ENCODE peak calls at places on chromosomes 12 and 14, in nine cellular contexts. E is stimulated activated CD4-positive, alpha-beta T cell treated with anti-CD3 and anti-CD28 coated beads, Interleukin-12 subunit alpha, Interleukin-12 subunit beta, amount 100 ng/mL, for 4 hours; P is right cardiac atrium; Q is H9; B is HFFc6; S is NCI-H1417 treated with DMSO at 0.1 percent for 48 hours; A is NCI-H748 treated with DMSO at 0.1 percent for 48 hours; G is SIG-M5; W is effector memory CD4-positive, alpha-beta T cell. R is an unnamed sample.

GRCh38 chr12:15592934-15593333 is 196.3 kb downstream of the EPS8 start:
- DNase-seq in E (no peak), P (no peak), Q (no peak), B (no peak), S (no peak), A (no peak), G (no peak), W (no peak), R (no peak)

GRCh38 chr14:99862111-99862510 is 68.9 kb downstream of the EML1 start:
- DNase-seq in E (no peak), P (no peak), Q (no peak), B (peak; percentile 21), S (no peak), A (no peak), G (no peak), W (no peak), R (no peak)

GRCh38 chr12:53994268-53994690 is 5.7 kb upstream of the HOXC9 start:
- DNase-seq in E (no peak), P (no peak), Q (no peak), B (no peak), S (no peak), A (no peak), G (no peak), W (no peak), R (no peak)

GRCh38 chr14:61488417-61488816 is 167.0 kb downstream of the PRKCH start:
- DNase-seq in E (no peak), P (no peak), Q (no peak), B (no peak), S (no peak), A (no peak), G (no peak), W (no peak), R (no peak)

GRCh38 chr12:105418232-105418631 is 87.7 kb downstream of the C12orf75 start:
- DNase-seq in E (no peak), P (no peak), Q (no peak), B (peak; percentile 96), S (no peak), A (no peak), G (no peak), W (no peak), R (peak; percentile 87)

GRCh38 chr12:95547522-95548055 is 3.7 kb downstream of the USP44 start:
- DNase-seq in E (no peak), P (no peak), Q (peak; percentile 43), B (peak; percentile 0), S (no peak), A (no peak), G (no peak), W (no peak), R (peak; percentile 37)

GRCh38 chr12:24494401-24494800 is 454.5 kb downstream of the BCAT1 start:
- DNase-seq in E (no peak), P (no peak), Q (no peak), B (no peak), S (no peak), A (no peak), G (no peak), W (no peak), R (no peak)

GRCh38 chr14:56874375-56874774 is 64.1 kb upstream of the OTX2 start:
- DNase-seq in E (no peak), P (no peak), Q (peak; percentile 68), B (no peak), S (no peak), A (peak; percentile 76), G (no peak), W (no peak), R (peak; percentile 65)

GRCh38 chr12:47652491-47653234 is 53.2 kb downstream of the RPAP3 start:
- DNase-seq in E (no peak), P (no peak), Q (no peak), B (no peak), S (no peak), A (no peak), G (no peak), W (no peak), R (no peak)

GRCh38 chr14:35847636-35848035 is 21.5 kb downstream of the BRMS1L start:
- DNase-seq in E (no peak), P (no peak), Q (no peak), B (no peak), S (no peak), A (peak; percentile 9), G (no peak), W (no peak), R (no peak)

GRCh38 chr12:49533331-49533730 is 5.5 kb upstream of the KCNH3 start:
- DNase-seq in E (no peak), P (no peak), Q (peak; percentile 18), B (no peak), S (no peak), A (peak; percentile 22), G (no peak), W (no peak), R (no peak)

R was measured in trophoblast cell.